ENCODE peak calls at places on chromosome 5, in five cellular contexts. U, Q, G, A and P are unnamed samples.

GRCh38 chr5:17103471-17103870 is 114.0 kb upstream of the BASP1 start:
- DNase-seq in U (no peak), Q (no peak), G (no peak), A (no peak), P (no peak)

GRCh38 chr5:150461231-150461630 is 11.7 kb upstream of the RPS14 start:
- DNase-seq in U (no peak), Q (no peak), G (no peak), A (no peak), P (peak; percentile 89)

GRCh38 chr5:164346785-164347630 is 841.6 kb downstream of the MAT2B start:
- DNase-seq in U (no peak), Q (peak; percentile 51), G (no peak), A (no peak), P (no peak)

GRCh38 chr5:61916621-61917620 is 389.1 kb upstream of the KIF2A start:
- DNase-seq in U (no peak), Q (no peak), G (peak; percentile 100), A (no peak), P (no peak)

GRCh38 chr5:6419340-6419852 is 29.3 kb upstream of the UBE2QL1 start:
- DNase-seq in U (no peak), Q (no peak), G (no peak), A (no peak), P (no peak)

GRCh38 chr5:151811593-151812321 is 40.0 kb downstream of the G3BP1 start:
- DNase-seq in U (peak; percentile 40), Q (peak; percentile 34), G (no peak), A (no peak), P (no peak)

GRCh38 chr5:158435161-158435616 is 576.2 kb upstream of the CLINT1 start:
- DNase-seq in U (no peak), Q (no peak), G (peak; percentile 73), A (no peak), P (no peak)

GRCh38 chr5:540215-541147 is 16.2 kb upstream of the SLC9A3 start:
- DNase-seq in U (no peak), Q (no peak), G (no peak), A (peak; percentile 23), P (peak; percentile 44)

GRCh38 chr5:6736524-6737042 is 23.4 kb downstream of the TENT4A start:
- DNase-seq in U (no peak), Q (no peak), G (no peak), A (no peak), P (no peak)

GRCh38 chr5:164013077-164013670 is 507.8 kb downstream of the MAT2B start:
- DNase-seq in U (peak; percentile 9), Q (peak; percentile 79), G (peak; percentile 39), A (no peak), P (peak; percentile 81)

GRCh38 chr5:24642022-24642421 is 2.8 kb downstream of the CDH10 start:
- DNase-seq in U (no peak), Q (peak; percentile 24), G (peak; percentile 11), A (no peak), P (peak; percentile 82)

GRCh38 chr5:5418764-5419163 is 3.7 kb upstream of the ICE1 start:
- DNase-seq in U (no peak), Q (no peak), G (no peak), A (no peak), P (peak; percentile 63)

GRCh38 chr5:40681351-40682311 is 1.9 kb downstream of the PTGER4 start:
- DNase-seq in U (peak; percentile 36), Q (peak; percentile 12), G (no peak), A (peak; percentile 71), P (no peak)

GRCh38 chr5:31317642-31318041 is 124.2 kb downstream of the CDH6 start:
- DNase-seq in U (no peak), Q (no peak), G (no peak), A (no peak), P (no peak)

GRCh38 chr5:178428341-178429155 is 161.6 kb downstream of the COL23A1 start:
- DNase-seq in U (no peak), Q (no peak), G (peak; percentile 28), A (peak; percentile 88), P (no peak)

GRCh38 chr5:172941067-172941516 is 18.1 kb upstream of the RPL26L1 start:
- DNase-seq in U (no peak), Q (peak; percentile 47), G (no peak), A (no peak), P (peak; percentile 75)

GRCh38 chr5:6162175-6162574 is 216.2 kb downstream of the MED10 start:
- DNase-seq in U (no peak), Q (no peak), G (no peak), A (no peak), P (no peak)

GRCh38 chr5:14105717-14106435 is 37.3 kb upstream of the TRIO start:
- DNase-seq in U (peak; percentile 86), Q (no peak), G (peak; percentile 97), A (no peak), P (peak; percentile 27)

GRCh38 chr5:142740474-142740873 is 29.7 kb upstream of the ARHGAP26 start:
- DNase-seq in U (no peak), Q (no peak), G (no peak), A (no peak), P (peak; percentile 94)